ENCODE peak calls at places on chromosomes 5 and 9, in eight cellular contexts. One of them, this sample, is unnamed.

GRCh38 chr9:126723807-126724172 is 81.0 kb upstream of the ZBTB43 start:
- DNase-seq in posterior cingulate gyrus: no peak
- DNase-seq in GM23248: no peak
- DNase-seq in H4: no peak
- DNase-seq in NCI-H226: peak; percentile 22
- DNase-seq in NCI-H510A treated with DMSO at 0.1 percent for 48 hours: no peak
- DNase-seq in HFF-Myc: no peak
- DNase-seq in progenitor cell of endocrine pancreas: no peak
- DNase-seq in this sample: no peak

GRCh38 chr9:72773570-72773969 is 179.3 kb downstream of the ALDH1A1 start:
- DNase-seq in GM23248: no peak
- DNase-seq in NCI-H510A treated with DMSO at 0.1 percent for 48 hours: no peak
- DNase-seq in posterior cingulate gyrus: no peak
- DNase-seq in NCI-H226: no peak
- DNase-seq in progenitor cell of endocrine pancreas: no peak
- DNase-seq in H4: peak; percentile 72
- DNase-seq in HFF-Myc: no peak
- DNase-seq in this sample: no peak

GRCh38 chr5:31346896-31347557 is 153.5 kb downstream of the CDH6 start:
- DNase-seq in progenitor cell of endocrine pancreas: no peak
- DNase-seq in HFF-Myc: no peak
- DNase-seq in NCI-H226: no peak
- DNase-seq in GM23248: peak; percentile 18
- DNase-seq in H4: peak; percentile 15
- DNase-seq in NCI-H510A treated with DMSO at 0.1 percent for 48 hours: no peak
- DNase-seq in posterior cingulate gyrus: no peak
- DNase-seq in this sample: no peak

GRCh38 chr9:86801246-86801645 is 146.1 kb downstream of the GAS1 start:
- DNase-seq in H4: no peak
- DNase-seq in HFF-Myc: no peak
- DNase-seq in GM23248: peak; percentile 30
- DNase-seq in progenitor cell of endocrine pancreas: no peak
- DNase-seq in NCI-H510A treated with DMSO at 0.1 percent for 48 hours: no peak
- DNase-seq in NCI-H226: no peak
- DNase-seq in posterior cingulate gyrus: no peak
- DNase-seq in this sample: peak; percentile 52

GRCh38 chr9:72332351-72332750 is 32.7 kb downstream of the ZFAND5 start:
- DNase-seq in NCI-H510A treated with DMSO at 0.1 percent for 48 hours: no peak
- DNase-seq in GM23248: peak; percentile 32
- DNase-seq in posterior cingulate gyrus: no peak
- DNase-seq in progenitor cell of endocrine pancreas: no peak
- DNase-seq in NCI-H226: peak; percentile 11
- DNase-seq in HFF-Myc: no peak
- DNase-seq in H4: no peak
- DNase-seq in this sample: no peak

GRCh38 chr9:109064963-109065701 is 51.8 kb upstream of the CTNNAL1 start:
- DNase-seq in H4: no peak
- DNase-seq in progenitor cell of endocrine pancreas: no peak
- DNase-seq in HFF-Myc: peak; percentile 1
- DNase-seq in NCI-H226: peak; percentile 69
- DNase-seq in GM23248: peak; percentile 64
- DNase-seq in NCI-H510A treated with DMSO at 0.1 percent for 48 hours: no peak
- DNase-seq in posterior cingulate gyrus: no peak
- DNase-seq in this sample: peak; percentile 32

GRCh38 chr9:131500939-131501541 is 1.7 kb upstream of the POMT1 start:
- DNase-seq in progenitor cell of endocrine pancreas: no peak
- DNase-seq in GM23248: peak; percentile 84
- DNase-seq in posterior cingulate gyrus: no peak
- DNase-seq in NCI-H510A treated with DMSO at 0.1 percent for 48 hours: no peak
- DNase-seq in H4: peak; percentile 74
- DNase-seq in HFF-Myc: no peak
- DNase-seq in NCI-H226: peak; percentile 61
- DNase-seq in this sample: peak; percentile 22

GRCh38 chr5:126101901-126102300 is 321.3 kb upstream of the GRAMD2B start:
- DNase-seq in GM23248: no peak
- DNase-seq in HFF-Myc: no peak
- DNase-seq in NCI-H510A treated with DMSO at 0.1 percent for 48 hours: no peak
- DNase-seq in H4: no peak
- DNase-seq in NCI-H226: no peak
- DNase-seq in progenitor cell of endocrine pancreas: no peak
- DNase-seq in posterior cingulate gyrus: no peak
- DNase-seq in this sample: no peak

GRCh38 chr5:144880513-144880912 is 709.8 kb downstream of the KCTD16 start:
- DNase-seq in GM23248: no peak
- DNase-seq in NCI-H226: no peak
- DNase-seq in H4: no peak
- DNase-seq in posterior cingulate gyrus: no peak
- DNase-seq in NCI-H510A treated with DMSO at 0.1 percent for 48 hours: no peak
- DNase-seq in progenitor cell of endocrine pancreas: no peak
- DNase-seq in HFF-Myc: no peak
- DNase-seq in this sample: no peak